ENCODE peak calls at places on chromosomes 3 and 15, in eight cellular contexts. One of them, this sample, is unnamed.
A peak's percentile ranks its signal among the peaks of the same experiment; 100 is the strongest.

GRCh38 chr15:40929730-40930429 is 740 bp downstream of the DLL4 start:
- DNase-seq in hippocampal formation: no peak
- DNase-seq in NCI-H2171 treated with DMSO at 0.1 percent for 48 hours: peak; percentile 41
- DNase-seq in activated CD8-positive, alpha-beta T cell treated with anti-CD3 and anti-CD28 coated beads, Interleukin-2, amount 10 ng/mL, durations not matched to agents 7 days and 5 days: no peak
- DNase-seq in activated naive CD4-positive, alpha-beta T cell: no peak
- DNase-seq in activated T-helper 1 cell treated with anti-CD3 and anti-CD28 coated beads, Interleukin-2, amount 50 U/mL, for 16 hours: no peak
- DNase-seq in NCI-H1092 treated with DMSO at 0.1 percent for 48 hours: peak; percentile 54
- DNase-seq in A172: no peak
- DNase-seq in this sample: no peak

GRCh38 chr15:59104602-59104911 is 389 bp upstream of the CCNB2 start:
- DNase-seq in activated T-helper 1 cell treated with anti-CD3 and anti-CD28 coated beads, Interleukin-2, amount 50 U/mL, for 16 hours: no peak
- DNase-seq in activated naive CD4-positive, alpha-beta T cell: no peak
- DNase-seq in NCI-H1092 treated with DMSO at 0.1 percent for 48 hours: no peak
- DNase-seq in hippocampal formation: no peak
- DNase-seq in activated CD8-positive, alpha-beta T cell treated with anti-CD3 and anti-CD28 coated beads, Interleukin-2, amount 10 ng/mL, durations not matched to agents 7 days and 5 days: no peak
- DNase-seq in A172: no peak
- DNase-seq in NCI-H2171 treated with DMSO at 0.1 percent for 48 hours: no peak
- DNase-seq in this sample: no peak

GRCh38 chr3:73470851-73471250 is 153.9 kb downstream of the PDZRN3 start:
- DNase-seq in hippocampal formation: no peak
- DNase-seq in NCI-H2171 treated with DMSO at 0.1 percent for 48 hours: no peak
- DNase-seq in activated naive CD4-positive, alpha-beta T cell: no peak
- DNase-seq in NCI-H1092 treated with DMSO at 0.1 percent for 48 hours: no peak
- DNase-seq in activated T-helper 1 cell treated with anti-CD3 and anti-CD28 coated beads, Interleukin-2, amount 50 U/mL, for 16 hours: no peak
- DNase-seq in A172: no peak
- DNase-seq in activated CD8-positive, alpha-beta T cell treated with anti-CD3 and anti-CD28 coated beads, Interleukin-2, amount 10 ng/mL, durations not matched to agents 7 days and 5 days: no peak
- DNase-seq in this sample: no peak

GRCh38 chr3:32733631-32734229 is 48.7 kb downstream of the CNOT10 start:
- DNase-seq in NCI-H1092 treated with DMSO at 0.1 percent for 48 hours: no peak
- DNase-seq in activated naive CD4-positive, alpha-beta T cell: no peak
- DNase-seq in hippocampal formation: peak; percentile 24
- DNase-seq in activated T-helper 1 cell treated with anti-CD3 and anti-CD28 coated beads, Interleukin-2, amount 50 U/mL, for 16 hours: no peak
- DNase-seq in activated CD8-positive, alpha-beta T cell treated with anti-CD3 and anti-CD28 coated beads, Interleukin-2, amount 10 ng/mL, durations not matched to agents 7 days and 5 days: no peak
- DNase-seq in NCI-H2171 treated with DMSO at 0.1 percent for 48 hours: peak; percentile 1
- DNase-seq in A172: peak; percentile 22
- DNase-seq in this sample: no peak

GRCh38 chr3:188689101-188689574 is 482.6 kb upstream of the TPRG1 start:
- DNase-seq in A172: no peak
- DNase-seq in activated T-helper 1 cell treated with anti-CD3 and anti-CD28 coated beads, Interleukin-2, amount 50 U/mL, for 16 hours: no peak
- DNase-seq in activated naive CD4-positive, alpha-beta T cell: no peak
- DNase-seq in activated CD8-positive, alpha-beta T cell treated with anti-CD3 and anti-CD28 coated beads, Interleukin-2, amount 10 ng/mL, durations not matched to agents 7 days and 5 days: no peak
- DNase-seq in hippocampal formation: no peak
- DNase-seq in NCI-H2171 treated with DMSO at 0.1 percent for 48 hours: no peak
- DNase-seq in NCI-H1092 treated with DMSO at 0.1 percent for 48 hours: no peak
- DNase-seq in this sample: no peak

GRCh38 chr3:107938128-107938527 is 152.7 kb downstream of the CD47 start:
- DNase-seq in activated T-helper 1 cell treated with anti-CD3 and anti-CD28 coated beads, Interleukin-2, amount 50 U/mL, for 16 hours: no peak
- DNase-seq in activated CD8-positive, alpha-beta T cell treated with anti-CD3 and anti-CD28 coated beads, Interleukin-2, amount 10 ng/mL, durations not matched to agents 7 days and 5 days: peak; percentile 31
- DNase-seq in activated naive CD4-positive, alpha-beta T cell: no peak
- DNase-seq in A172: peak; percentile 44
- DNase-seq in NCI-H2171 treated with DMSO at 0.1 percent for 48 hours: peak; percentile 61
- DNase-seq in hippocampal formation: no peak
- DNase-seq in NCI-H1092 treated with DMSO at 0.1 percent for 48 hours: peak; percentile 8
- DNase-seq in this sample: no peak

GRCh38 chr3:140022061-140022781 is 87.2 kb downstream of the CLSTN2 start:
- DNase-seq in A172: no peak
- DNase-seq in activated T-helper 1 cell treated with anti-CD3 and anti-CD28 coated beads, Interleukin-2, amount 50 U/mL, for 16 hours: no peak
- DNase-seq in activated naive CD4-positive, alpha-beta T cell: no peak
- DNase-seq in NCI-H1092 treated with DMSO at 0.1 percent for 48 hours: peak; percentile 46
- DNase-seq in activated CD8-positive, alpha-beta T cell treated with anti-CD3 and anti-CD28 coated beads, Interleukin-2, amount 10 ng/mL, durations not matched to agents 7 days and 5 days: no peak
- DNase-seq in hippocampal formation: peak; percentile 16
- DNase-seq in NCI-H2171 treated with DMSO at 0.1 percent for 48 hours: peak; percentile 36
- DNase-seq in this sample: no peak

GRCh38 chr3:81910244-81910852 is 148.9 kb upstream of the GBE1 start:
- DNase-seq in activated naive CD4-positive, alpha-beta T cell: no peak
- DNase-seq in NCI-H2171 treated with DMSO at 0.1 percent for 48 hours: peak; percentile 11
- DNase-seq in activated T-helper 1 cell treated with anti-CD3 and anti-CD28 coated beads, Interleukin-2, amount 50 U/mL, for 16 hours: no peak
- DNase-seq in activated CD8-positive, alpha-beta T cell treated with anti-CD3 and anti-CD28 coated beads, Interleukin-2, amount 10 ng/mL, durations not matched to agents 7 days and 5 days: peak; percentile 30
- DNase-seq in hippocampal formation: peak; percentile 13
- DNase-seq in NCI-H1092 treated with DMSO at 0.1 percent for 48 hours: peak; percentile 10
- DNase-seq in A172: peak; percentile 41
- DNase-seq in this sample: peak; percentile 8

GRCh38 chr3:50238549-50239026 is 2.6 kb downstream of the GNAI2 start:
- DNase-seq in activated T-helper 1 cell treated with anti-CD3 and anti-CD28 coated beads, Interleukin-2, amount 50 U/mL, for 16 hours: no peak
- DNase-seq in NCI-H2171 treated with DMSO at 0.1 percent for 48 hours: no peak
- DNase-seq in activated naive CD4-positive, alpha-beta T cell: no peak
- DNase-seq in A172: peak; percentile 72
- DNase-seq in hippocampal formation: peak; percentile 47
- DNase-seq in NCI-H1092 treated with DMSO at 0.1 percent for 48 hours: no peak
- DNase-seq in activated CD8-positive, alpha-beta T cell treated with anti-CD3 and anti-CD28 coated beads, Interleukin-2, amount 10 ng/mL, durations not matched to agents 7 days and 5 days: no peak
- DNase-seq in this sample: no peak

GRCh38 chr3:46087871-46088270 is 60.6 kb upstream of the XCR1 start:
- DNase-seq in hippocampal formation: peak; percentile 41
- DNase-seq in NCI-H1092 treated with DMSO at 0.1 percent for 48 hours: peak; percentile 1
- DNase-seq in NCI-H2171 treated with DMSO at 0.1 percent for 48 hours: no peak
- DNase-seq in activated T-helper 1 cell treated with anti-CD3 and anti-CD28 coated beads, Interleukin-2, amount 50 U/mL, for 16 hours: no peak
- DNase-seq in activated naive CD4-positive, alpha-beta T cell: no peak
- DNase-seq in A172: peak; percentile 36
- DNase-seq in activated CD8-positive, alpha-beta T cell treated with anti-CD3 and anti-CD28 coated beads, Interleukin-2, amount 10 ng/mL, durations not matched to agents 7 days and 5 days: peak; percentile 61
- DNase-seq in this sample: no peak

GRCh38 chr3:66376568-66376967 is 124.3 kb downstream of the LRIG1 start:
- DNase-seq in hippocampal formation: no peak
- DNase-seq in activated CD8-positive, alpha-beta T cell treated with anti-CD3 and anti-CD28 coated beads, Interleukin-2, amount 10 ng/mL, durations not matched to agents 7 days and 5 days: no peak
- DNase-seq in activated naive CD4-positive, alpha-beta T cell: no peak
- DNase-seq in NCI-H2171 treated with DMSO at 0.1 percent for 48 hours: no peak
- DNase-seq in activated T-helper 1 cell treated with anti-CD3 and anti-CD28 coated beads, Interleukin-2, amount 50 U/mL, for 16 hours: no peak
- DNase-seq in A172: peak; percentile 41
- DNase-seq in NCI-H1092 treated with DMSO at 0.1 percent for 48 hours: no peak
- DNase-seq in this sample: no peak

GRCh38 chr3:56869157-56869889 is 67.6 kb upstream of the ARHGEF3 start:
- DNase-seq in activated T-helper 1 cell treated with anti-CD3 and anti-CD28 coated beads, Interleukin-2, amount 50 U/mL, for 16 hours: no peak
- DNase-seq in activated naive CD4-positive, alpha-beta T cell: no peak
- DNase-seq in NCI-H1092 treated with DMSO at 0.1 percent for 48 hours: no peak
- DNase-seq in hippocampal formation: no peak
- DNase-seq in activated CD8-positive, alpha-beta T cell treated with anti-CD3 and anti-CD28 coated beads, Interleukin-2, amount 10 ng/mL, durations not matched to agents 7 days and 5 days: no peak
- DNase-seq in NCI-H2171 treated with DMSO at 0.1 percent for 48 hours: no peak
- DNase-seq in A172: peak; percentile 41
- DNase-seq in this sample: no peak

This sample was measured in NCI-H1048.